ENCODE peak calls at places on chromosomes 11 and 22, in ten cellular contexts. R is tibial artery; E is prostate gland; I is CD4-positive, CD25-positive, alpha-beta regulatory T cell; Q is neuronal stem cell; T is heart left ventricle; H is right atrium auricular region; V is neural progenitor cell; B is PC-3; F is OCI-LY7. P is an unnamed sample. For H3K4me1, the result is how much of the 10 kb centered on the place peaks cover.

GRCh38 chr11:69160296-69161116 is 4.8 kb downstream of the SMIM38 start:
- DNase-seq in R (peak), E (no peak), I (no peak), Q (no peak), T (no peak), H (no peak), V (no peak), B (no peak), F (no peak), P (no peak)

GRCh38 chr22:20021196-20022181 is 579 bp downstream of the TANGO2 start:
- DNase-seq in R (peak), E (peak), I (no peak), Q (no peak), T (peak), H (peak), V (peak), B (peak), F (peak), P (no peak)

GRCh38 chr11:111910637-111911562 is 670 bp downstream of the CRYAB start:
- DNase-seq in R (no peak), E (no peak), I (no peak), Q (no peak), T (peak), H (no peak), V (no peak), B (no peak), F (no peak), P (no peak)

GRCh38 chr11:92050305-92050704 is 174.3 kb upstream of the FAT3 start:
- DNase-seq in R (no peak), E (no peak), I (no peak), Q (no peak), T (no peak), H (no peak), V (peak), B (no peak), F (no peak), P (no peak)

GRCh38 chr22:23278883-23279675 is 98.8 kb downstream of the BCR start:
- DNase-seq in R (no peak), E (peak), I (no peak), Q (no peak), T (peak), H (no peak), V (no peak), B (peak), F (no peak), P (no peak)

GRCh38 chr22:25630446-25630845 is 66.0 kb downstream of the GRK3 start:
- DNase-seq in R (no peak), E (no peak), I (no peak), Q (no peak), T (no peak), H (no peak), V (no peak), B (no peak), F (no peak), P (no peak)

GRCh38 chr11:108027057-108027456 is 18.4 kb downstream of the CUL5 start:
- DNase-seq in R (no peak), E (no peak), I (no peak), Q (no peak), T (no peak), H (no peak), V (no peak), B (no peak), F (no peak), P (no peak)

GRCh38 chr11:64887757-64888405 is 9.5 kb upstream of the EHD1 start:
- DNase-seq in R (peak), E (peak), I (peak), Q (peak), T (peak), H (peak), V (peak), B (peak), F (peak), P (peak)

GRCh38 chr11:85844439-85845051 is 10.6 kb upstream of the CCDC83 start:
- DNase-seq in R (no peak), E (no peak), I (no peak), Q (no peak), T (no peak), H (no peak), V (no peak), B (peak), F (no peak), P (no peak)

GRCh38 chr11:95699631-95700470 is 89.7 kb downstream of the FAM76B start:
- DNase-seq in R (no peak), E (no peak), I (peak), Q (no peak), T (no peak), H (no peak), V (no peak), B (no peak), F (no peak), P (no peak)

GRCh38 chr11:125123194-125123946 is 11.9 kb upstream of the TMEM218 start:
- DNase-seq in R (no peak), E (no peak), I (no peak), Q (no peak), T (no peak), H (no peak), V (no peak), B (no peak), F (no peak), P (no peak)

GRCh38 chr11:34426766-34427170 is 12.0 kb upstream of the CAT start:
- DNase-seq in R (no peak), E (no peak), I (no peak), Q (no peak), T (no peak), H (no peak), V (no peak), B (no peak), F (no peak), P (no peak)

GRCh38 chr11:121659811-121660210 is 207.0 kb upstream of the SORL1-AS1 start:
- DNase-seq in R (no peak), E (no peak), I (no peak), Q (no peak), T (no peak), H (no peak), V (no peak), B (no peak), F (no peak), P (no peak)

GRCh38 chr22:50599816-50600454 is 658 bp upstream of the MAPK8IP2 start:
- DNase-seq in R (no peak), E (no peak), I (peak), Q (peak), T (no peak), H (no peak), V (peak), B (peak), F (no peak), P (no peak)

GRCh38 chr22:45608763-45609180 is 62.9 kb upstream of the ATXN10 start:
- DNase-seq in R (no peak), E (no peak), I (peak), Q (no peak), T (no peak), H (no peak), V (no peak), B (peak), F (no peak), P (no peak)

GRCh38 chr22:42680648-42681047 is 31.5 kb upstream of the CYB5R3 start:
- DNase-seq in R (peak), E (no peak), I (no peak), Q (no peak), T (no peak), H (peak), V (no peak), B (peak), F (no peak), P (no peak)

GRCh38 chr22:49076300-49077035 is 751.2 kb downstream of the BRD1 start:
- DNase-seq in R (peak), E (no peak), I (no peak), Q (peak), T (no peak), H (no peak), V (peak), B (no peak), F (no peak), P (no peak)

GRCh38 chr22:11627436-11627797 is 3900.6 kb upstream of the OR11H1 start:
- DNase-seq in R (no peak), E (no peak), I (no peak), Q (no peak), T (no peak), H (no peak), V (no peak), B (no peak), F (no peak), P (no peak)

GRCh38 chr11:64864135-64864472 is 14.3 kb downstream of the EHD1 start:
- DNase-seq in R (no peak), E (no peak), I (no peak), Q (no peak), T (no peak), H (no peak), V (no peak), B (no peak), F (no peak), P (no peak)

GRCh38 chr11:7278314-7278917 is 26.7 kb downstream of the SYT9 start:
- DNase-seq in R (no peak), E (no peak), I (no peak), Q (peak), T (no peak), H (no peak), V (peak), B (peak), F (peak), P (peak)

GRCh38 chr11:20661850-20662249 is 7.5 kb upstream of the NELL1 start:
- DNase-seq in R (no peak), E (no peak), I (no peak), Q (no peak), T (no peak), H (no peak), V (no peak), B (no peak), F (no peak), P (no peak)

GRCh38 chr11:133966924-133967598 is 10.3 kb upstream of the IGSF9B start:
- DNase-seq in R (no peak), E (no peak), I (peak), Q (no peak), T (peak), H (no peak), V (peak), B (no peak), F (no peak), P (no peak)

GRCh38 chr11:125451400-125452124 is 44.5 kb downstream of the FEZ1 start:
- DNase-seq in R (peak), E (no peak), I (no peak), Q (peak), T (peak), H (peak), V (peak), B (no peak), F (no peak), P (no peak)

GRCh38 chr22:25357606-25358420 is 138.4 kb downstream of the CRYBB2 start:
- DNase-seq in R (peak), E (no peak), I (no peak), Q (no peak), T (no peak), H (no peak), V (no peak), B (no peak), F (no peak), P (no peak)

GRCh38 chr11:46916669-46917108 is 1.7 kb downstream of the LRP4 start:
- DNase-seq in R (no peak), E (peak), I (no peak), Q (no peak), T (peak), H (peak), V (peak), B (no peak), F (no peak), P (no peak)

GRCh38 chr11:114208371-114208770 is 87.8 kb upstream of the NNMT start:
- DNase-seq in R (no peak), E (no peak), I (peak), Q (no peak), T (no peak), H (no peak), V (no peak), B (no peak), F (no peak), P (no peak)

GRCh38 chr11:114209343-114209742 is 86.9 kb upstream of the NNMT start:
- DNase-seq in R (no peak), E (no peak), I (no peak), Q (peak), T (no peak), H (no peak), V (peak), B (no peak), F (no peak), P (no peak)

GRCh38 chr11:114209904-114210303 is 86.3 kb upstream of the NNMT start:
- DNase-seq in R (no peak), E (no peak), I (no peak), Q (peak), T (no peak), H (no peak), V (peak), B (no peak), F (no peak), P (no peak)

GRCh38 chr11:114213622-114214021 is 82.6 kb upstream of the NNMT start:
- DNase-seq in R (no peak), E (no peak), I (no peak), Q (no peak), T (no peak), H (no peak), V (no peak), B (no peak), F (no peak), P (no peak)

DNA sequence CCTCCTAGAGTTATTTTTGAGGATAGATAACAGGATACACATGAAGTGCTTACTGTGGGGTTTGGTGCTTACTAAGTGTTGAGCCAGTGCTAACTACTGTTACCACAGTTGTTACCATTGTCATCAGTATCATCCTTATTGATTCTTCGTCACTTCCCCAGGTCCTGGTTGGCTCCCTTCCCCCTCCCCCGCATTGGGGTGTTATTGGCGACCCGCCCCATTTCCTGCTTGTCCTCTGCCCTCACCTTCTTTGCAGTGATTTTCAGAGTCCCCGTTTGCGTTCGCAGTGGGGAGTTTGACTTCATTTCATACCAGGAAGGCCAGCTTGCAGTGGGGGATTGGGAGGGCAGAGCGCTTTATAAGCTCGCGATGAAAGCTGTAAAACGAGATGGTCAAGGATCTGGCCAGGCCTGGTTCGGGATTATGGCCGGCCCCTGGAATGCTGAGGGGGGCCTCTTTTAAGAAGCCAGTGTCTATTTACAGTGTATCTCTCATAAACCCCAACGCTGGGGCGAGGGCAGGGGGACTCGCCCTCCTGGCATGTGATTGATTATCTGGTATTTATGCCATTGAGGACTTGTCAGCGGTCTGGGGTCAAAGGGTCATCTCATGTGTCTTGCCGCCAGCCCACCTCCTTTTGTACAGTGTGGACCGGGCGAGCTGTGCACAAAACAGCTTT is 84.6 kb upstream of the NNMT start:
- DNase-seq in R (no peak), E (no peak), I (no peak), Q (peak), T (no peak), H (no peak), V (peak), B (no peak), F (no peak), P (no peak)
- H3K4me1 ChIP-seq in R (under half), E (under half), I (under half), Q (half or more), T (under half), H (under half), V (half or more), B (under half), F (under half), P (under half)

GRCh38 chr11:118375980-118376379 is 16.6 kb downstream of the UBE4A start:
- DNase-seq in R (no peak), E (no peak), I (no peak), Q (no peak), T (no peak), H (no peak), V (no peak), B (no peak), F (no peak), P (no peak)
- H3K4me3 ChIP-seq in R (no peak), E (no peak), I (no peak), Q (no peak), T (no peak), H (no peak), V (no peak), B (no peak), F (no peak), P (no peak)

DNA sequence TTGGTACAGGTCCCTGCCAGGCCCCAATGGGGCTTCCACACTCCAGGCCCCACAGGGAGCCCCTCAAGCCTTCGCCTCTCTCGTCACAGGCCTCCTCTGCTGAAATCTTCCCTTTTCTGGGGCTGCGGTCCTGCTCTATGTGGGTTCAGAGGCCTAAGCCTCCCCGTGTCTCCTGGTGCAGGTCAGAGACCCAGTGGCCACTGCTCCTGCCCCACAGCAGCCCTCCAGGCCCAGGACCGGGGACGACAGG is 5.9 kb upstream of the IFITM3 start:
- DNase-seq in R (no peak), E (no peak), I (no peak), Q (no peak), T (no peak), H (no peak), V (no peak), B (no peak), F (no peak), P (no peak)
- H3K4me1 ChIP-seq in R (under half), E (under half), I (under half), Q (under half), T (half or more), H (under half), V (under half), B (under half), F (half or more), P (under half)

GRCh38 chr22:40237241-40237640 is 59.5 kb downstream of the TNRC6B start:
- DNase-seq in R (no peak), E (no peak), I (no peak), Q (no peak), T (no peak), H (no peak), V (no peak), B (no peak), F (peak), P (no peak)
- H3K4me3 ChIP-seq in R (no peak), E (no peak), I (no peak), Q (no peak), T (no peak), H (no peak), V (no peak), B (no peak), F (no peak), P (no peak)

P was measured in iPS DF 6.9.